ENCODE peak calls at places on chromosomes 1 and 21, in ten cellular contexts. G is Calu3, E is fibroblast of lung, V is lower lobe of right lung, U is brain microvascular endothelial cell, W is OCI-LY7, X is testis, C is IMR-90, H is A549, B is heart right ventricle. F is an unnamed sample.

GRCh38 chr1:31771891-31772668 is 7.9 kb upstream of the ADGRB2 start:
- DNase-seq in G (no peak), E (no peak), V (no peak), U (no peak), W (peak; percentile 40), X (no peak), C (peak; percentile 27), H (no peak), B (no peak), F (no peak)

GRCh38 chr1:185139231-185139630 is 17.5 kb downstream of the TRMT1L start:
- DNase-seq in G (no peak), E (no peak), V (no peak), U (no peak), W (no peak), X (peak; percentile 32), C (no peak), H (no peak), B (no peak), F (no peak)

GRCh38 chr1:180632326-180633088 is 685 bp downstream of the XPR1 start:
- DNase-seq in G (peak; percentile 77), E (no peak), V (peak; percentile 76), U (no peak), W (peak; percentile 70), X (peak; percentile 67), C (no peak), H (peak; percentile 60), B (peak; percentile 49), F (peak; percentile 77)

GRCh38 chr1:200949626-200950025 is 54.9 kb downstream of the INAVA start:
- DNase-seq in G (no peak), E (no peak), V (no peak), U (no peak), W (no peak), X (no peak), C (no peak), H (no peak), B (no peak), F (no peak)

GRCh38 chr21:33815153-33815707 is 100.4 kb downstream of the ATP5PO start:
- DNase-seq in G (no peak), E (no peak), V (no peak), U (no peak), W (no peak), X (no peak), C (no peak), H (no peak), B (peak; percentile 18), F (no peak)

GRCh38 chr1:151841141-151841540 is 1.5 kb upstream of the C2CD4D start:
- DNase-seq in G (peak; percentile 45), E (peak; percentile 85), V (no peak), U (peak; percentile 86), W (no peak), X (no peak), C (peak; percentile 72), H (no peak), B (no peak), F (no peak)

GRCh38 chr21:31142600-31142999 is 104.3 kb upstream of the KRTAP19-8 start:
- DNase-seq in G (no peak), E (no peak), V (no peak), U (no peak), W (peak; percentile 5), X (no peak), C (no peak), H (no peak), B (no peak), F (no peak)

GRCh38 chr1:155305881-155306391 is 2.7 kb upstream of the FDPS start:
- DNase-seq in G (no peak), E (peak; percentile 65), V (no peak), U (no peak), W (no peak), X (no peak), C (no peak), H (no peak), B (no peak), F (no peak)

GRCh38 chr1:13766906-13767564 is 67.0 kb downstream of the PRDM2 start:
- DNase-seq in G (no peak), E (peak; percentile 77), V (no peak), U (no peak), W (no peak), X (no peak), C (peak; percentile 86), H (no peak), B (no peak), F (no peak)

GRCh38 chr1:13764533-13764932 is 64.5 kb downstream of the PRDM2 start:
- DNase-seq in G (no peak), E (peak; percentile 70), V (no peak), U (peak; percentile 39), W (no peak), X (no peak), C (peak; percentile 56), H (no peak), B (no peak), F (no peak)

GRCh38 chr1:13763264-13763663 is 63.3 kb downstream of the PRDM2 start:
- DNase-seq in G (no peak), E (no peak), V (no peak), U (no peak), W (no peak), X (no peak), C (no peak), H (no peak), B (no peak), F (no peak)

GRCh38 chr1:13763991-13764390 is 64.0 kb downstream of the PRDM2 start:
- DNase-seq in G (no peak), E (no peak), V (no peak), U (no peak), W (no peak), X (no peak), C (no peak), H (no peak), B (no peak), F (no peak)

DNA sequence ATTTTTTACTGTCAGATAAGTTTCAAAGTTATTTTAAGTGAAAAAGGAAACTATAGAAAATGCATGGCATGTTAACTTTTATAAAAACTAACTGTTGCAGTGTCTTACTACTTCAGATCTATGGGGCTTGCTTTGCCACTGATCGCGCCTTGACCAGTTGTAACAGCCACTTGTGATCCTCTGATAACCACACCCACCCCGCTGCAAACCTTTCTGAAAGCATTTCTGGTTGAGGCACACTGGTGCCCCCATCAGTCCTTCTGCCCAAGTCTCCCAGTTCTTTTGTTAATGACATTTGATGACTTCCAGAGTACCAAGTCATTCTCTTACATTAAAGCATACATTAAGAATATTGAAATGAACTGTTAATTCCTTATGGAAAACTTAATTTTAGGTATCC is 64.9 kb downstream of the PRDM2 start:
- DNase-seq in G (no peak), E (peak; percentile 17), V (no peak), U (no peak), W (peak; percentile 28), X (peak; percentile 28), C (no peak), H (no peak), B (no peak), F (no peak)
- TF ChIP-seq CTCF in G (no peak), E (no peak), V (no peak), U (no peak), W (peak; percentile 59), X (no peak), C (no peak), H (no peak), B (no peak), F (no peak)

GRCh38 chr1:169137357-169137756 is 30.9 kb downstream of the ATP1B1 start:
- DNase-seq in G (no peak), E (no peak), V (no peak), U (no peak), W (no peak), X (no peak), C (no peak), H (no peak), B (no peak), F (no peak)

GRCh38 chr1:169130683-169131082 is 24.2 kb downstream of the ATP1B1 start:
- DNase-seq in G (no peak), E (no peak), V (no peak), U (no peak), W (no peak), X (no peak), C (no peak), H (no peak), B (no peak), F (no peak)

GRCh38 chr1:169133228-169133576 is 26.7 kb downstream of the ATP1B1 start:
- DNase-seq in G (no peak), E (no peak), V (no peak), U (no peak), W (no peak), X (no peak), C (no peak), H (no peak), B (no peak), F (no peak)

GRCh38 chr1:169132512-169133227 is 26.2 kb downstream of the ATP1B1 start:
- DNase-seq in G (no peak), E (peak; percentile 45), V (no peak), U (no peak), W (no peak), X (no peak), C (no peak), H (no peak), B (no peak), F (no peak)

GRCh38 chr1:169133801-169134558 is 27.5 kb downstream of the ATP1B1 start:
- DNase-seq in G (no peak), E (no peak), V (no peak), U (no peak), W (peak; percentile 10), X (no peak), C (no peak), H (no peak), B (no peak), F (no peak)
- TF ChIP-seq CTCF in G (no peak), E (peak; percentile 24), V (no peak), U (peak; percentile 31), W (peak; percentile 68), X (peak; percentile 21), C (peak; percentile 38), H (peak; percentile 45), B (no peak), F (peak; percentile 53)

GRCh38 chr1:208243851-208244583 is at the start of gene PLXNA2:
- DNase-seq in G (peak; percentile 91), E (peak; percentile 61), V (peak; percentile 95), U (peak; percentile 35), W (peak; percentile 67), X (peak; percentile 69), C (peak; percentile 52), H (peak; percentile 50), B (peak; percentile 87), F (peak; percentile 53)

GRCh38 chr1:208243522-208243850 is 698 bp downstream of the PLXNA2 start:
- DNase-seq in G (no peak), E (peak; percentile 32), V (no peak), U (no peak), W (no peak), X (peak; percentile 26), C (no peak), H (no peak), B (no peak), F (peak; percentile 44)

GRCh38 chr1:208242186-208242585 is 2.0 kb downstream of the PLXNA2 start:
- DNase-seq in G (no peak), E (no peak), V (no peak), U (no peak), W (no peak), X (no peak), C (no peak), H (no peak), B (no peak), F (no peak)

GRCh38 chr1:208241541-208241940 is 2.6 kb downstream of the PLXNA2 start:
- DNase-seq in G (no peak), E (no peak), V (no peak), U (no peak), W (no peak), X (no peak), C (no peak), H (no peak), B (no peak), F (no peak)

GRCh38 chr1:208242829-208243521 is 1.2 kb downstream of the PLXNA2 start:
- DNase-seq in G (peak; percentile 51), E (peak; percentile 48), V (no peak), U (no peak), W (no peak), X (peak; percentile 23), C (no peak), H (no peak), B (no peak), F (peak; percentile 40)
- TF ChIP-seq CTCF in G (no peak), E (peak; percentile 4), V (peak; percentile 13), U (peak; percentile 22), W (no peak), X (no peak), C (peak; percentile 26), H (peak; percentile 40), B (no peak), F (no peak)

GRCh38 chr1:160465123-160465522 is 57.9 kb downstream of the SLAMF6 start:
- DNase-seq in G (no peak), E (no peak), V (no peak), U (no peak), W (no peak), X (no peak), C (no peak), H (no peak), B (no peak), F (no peak)
- TF ChIP-seq CTCF in G (no peak), E (no peak), V (no peak), U (no peak), W (no peak), X (no peak), C (no peak), H (no peak), B (no peak), F (no peak)

F was measured in GM13976.